ENCODE peak calls at places on chromosomes 4 and X, in ten cellular contexts. P is K562, S is HCT116, V is sigmoid colon, H is GM23338, Z is HepG2, Q is vagina, M is upper lobe of left lung, R is spleen, L is stomach. N is an unnamed sample.

GRCh38 chr4:8374851-8375649 is 65.5 kb downstream of the ACOX3 start:
- DNase-seq in P (no peak), S (no peak), V (no peak), H (no peak), Z (no peak), Q (no peak), M (no peak), R (peak), L (no peak), N (no peak)

GRCh38 chrX:55056820-55057690 is 17.8 kb upstream of the PAGE2B start:
- DNase-seq in P (no peak), S (no peak), V (no peak), H (no peak), Z (no peak), Q (no peak), M (no peak), R (no peak), L (no peak), N (no peak)

GRCh38 chrX:116317409-116317808 is 119.0 kb upstream of the SLC6A14 start:
- DNase-seq in P (no peak), S (no peak), V (peak), H (peak), Z (no peak), Q (no peak), M (peak), R (no peak), L (peak), N (no peak)

GRCh38 chrX:93673056-93673868 is at the start of gene NAP1L3:
- DNase-seq in P (no peak), S (no peak), V (peak), H (peak), Z (peak), Q (no peak), M (peak), R (peak), L (peak), N (peak)

GRCh38 chrX:81082649-81083048 is 119.1 kb downstream of the HMGN5 start:
- DNase-seq in P (no peak), S (no peak), V (no peak), H (no peak), Z (no peak), Q (no peak), M (no peak), R (no peak), L (no peak), N (no peak)

GRCh38 chr4:22191565-22192301 is 243.2 kb upstream of the KCNIP4 start:
- DNase-seq in P (no peak), S (no peak), V (no peak), H (peak), Z (no peak), Q (no peak), M (no peak), R (no peak), L (no peak), N (no peak)

GRCh38 chr4:2721586-2721985 is 34.5 kb downstream of the TNIP2 start:
- DNase-seq in P (no peak), S (no peak), V (peak), H (no peak), Z (no peak), Q (no peak), M (no peak), R (peak), L (no peak), N (no peak)

GRCh38 chrX:110743679-110744340 is 51.8 kb downstream of the CHRDL1 start:
- DNase-seq in P (no peak), S (no peak), V (no peak), H (no peak), Z (no peak), Q (no peak), M (no peak), R (no peak), L (no peak), N (no peak)

GRCh38 chr4:56681158-56681848 is at the start of gene HOPX:
- DNase-seq in P (no peak), S (no peak), V (no peak), H (no peak), Z (no peak), Q (no peak), M (peak), R (no peak), L (peak), N (peak)

DNA sequence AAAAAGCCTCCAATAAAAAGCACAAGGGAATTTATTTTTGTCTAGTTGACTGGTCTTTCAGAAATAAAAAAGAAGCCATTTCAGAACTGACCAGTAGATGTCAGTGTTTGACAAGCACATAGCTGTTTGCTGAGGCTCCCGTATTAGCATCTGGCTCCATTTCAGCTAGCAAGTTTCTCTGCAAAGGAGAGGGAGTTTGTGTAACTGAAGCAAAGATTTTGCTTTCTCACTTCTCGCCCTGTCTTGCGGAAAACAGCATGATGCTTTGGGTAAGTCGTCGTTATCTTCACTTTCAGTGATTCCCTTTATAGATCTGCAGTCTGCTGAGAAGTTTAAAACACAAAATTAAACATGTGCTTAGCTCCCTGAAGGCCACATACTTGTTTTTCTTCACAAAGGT is 85.5 kb downstream of the CT47B1 start:
- DNase-seq in P (peak), S (peak), V (peak), H (peak), Z (peak), Q (no peak), M (no peak), R (no peak), L (peak), N (peak)
- TF ChIP-seq POLR2AphosphoS5 in P (no peak), S (no peak), V (no peak), H (no peak), Z (no peak), Q (no peak), M (no peak), R (no peak), L (no peak), N (no peak)

GRCh38 chr4:140600408-140600807 is 31.6 kb upstream of the UCP1 start:
- DNase-seq in P (no peak), S (no peak), V (no peak), H (no peak), Z (no peak), Q (no peak), M (no peak), R (no peak), L (no peak), N (no peak)

GRCh38 chr4:140607852-140608251 is 39.1 kb upstream of the UCP1 start:
- DNase-seq in P (no peak), S (no peak), V (no peak), H (no peak), Z (no peak), Q (no peak), M (no peak), R (no peak), L (no peak), N (no peak)

GRCh38 chr4:140603286-140603685 is 34.5 kb upstream of the UCP1 start:
- DNase-seq in P (no peak), S (no peak), V (no peak), H (no peak), Z (no peak), Q (no peak), M (no peak), R (no peak), L (no peak), N (no peak)

GRCh38 chr4:140602714-140603113 is 34.0 kb upstream of the UCP1 start:
- DNase-seq in P (no peak), S (no peak), V (no peak), H (no peak), Z (no peak), Q (no peak), M (no peak), R (no peak), L (no peak), N (no peak)

DNA sequence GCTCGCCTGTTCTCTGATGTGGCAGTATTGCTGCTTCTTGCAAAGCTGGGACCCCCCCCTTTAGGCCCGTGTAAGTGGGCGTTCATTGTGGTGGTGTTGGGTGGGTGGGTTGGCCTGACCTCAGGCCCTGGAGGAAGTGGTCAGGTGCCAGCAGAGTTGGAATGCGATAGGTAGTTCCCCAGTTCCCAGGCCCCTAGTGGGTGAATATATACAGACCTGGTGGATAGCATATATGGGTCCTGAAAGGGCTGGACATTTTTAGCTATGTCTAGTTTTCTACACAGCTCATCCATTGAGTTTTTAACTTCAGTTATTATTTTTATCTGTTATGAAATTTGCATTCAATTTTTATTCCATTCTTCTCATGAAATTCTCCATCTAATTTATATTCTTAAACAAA is 35.8 kb upstream of the UCP1 start:
- DNase-seq in P (no peak), S (no peak), V (no peak), H (no peak), Z (no peak), Q (no peak), M (no peak), R (no peak), L (no peak), N (no peak)
- TF ChIP-seq CTCF in P (peak), S (no peak), V (no peak), H (no peak), Z (no peak), Q (no peak), M (no peak), R (no peak), L (no peak), N (no peak)

GRCh38 chrX:71298119-71298518 is 3.4 kb upstream of the ITGB1BP2 start:
- DNase-seq in P (no peak), S (no peak), V (no peak), H (no peak), Z (no peak), Q (no peak), M (no peak), R (no peak), L (no peak), N (no peak)
- TF ChIP-seq POLR2AphosphoS5 in P (no peak), S (no peak), V (no peak), H (no peak), Z (peak), Q (no peak), M (no peak), R (no peak), L (no peak), N (no peak)

DNA sequence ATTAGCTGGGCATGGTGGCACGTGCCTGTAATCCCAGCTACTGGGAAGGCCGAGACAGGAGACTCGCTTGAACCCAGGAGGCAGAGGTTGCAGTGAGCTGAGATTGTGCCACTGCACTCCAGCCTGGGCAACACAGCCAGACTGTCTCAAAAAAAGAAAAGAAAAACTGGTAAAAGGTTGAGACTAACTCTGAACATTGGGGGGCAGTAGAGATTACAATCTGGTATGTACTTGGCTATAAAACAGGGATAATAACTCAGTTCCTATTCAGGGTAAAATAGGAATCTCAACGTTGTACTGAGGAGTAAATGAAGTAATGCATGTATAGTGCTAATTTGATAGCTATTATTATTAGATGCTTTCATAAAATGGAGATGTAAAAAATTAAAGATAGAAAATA is 12.5 kb upstream of the KLF8 start:
- DNase-seq in P (no peak), S (peak), V (no peak), H (peak), Z (peak), Q (no peak), M (no peak), R (no peak), L (no peak), N (no peak)
- TF ChIP-seq CTCF in P (no peak), S (peak), V (peak), H (peak), Z (peak), Q (no peak), M (no peak), R (peak), L (no peak), N (no peak)

GRCh38 chrX:8447367-8447766 is 17.3 kb upstream of the VCX3B start:
- DNase-seq in P (no peak), S (no peak), V (no peak), H (no peak), Z (no peak), Q (no peak), M (no peak), R (no peak), L (no peak), N (no peak)
- TF ChIP-seq POLR2AphosphoS5 in P (no peak), S (no peak), V (no peak), H (no peak), Z (no peak), Q (no peak), M (no peak), R (no peak), L (no peak), N (no peak)

DNA sequence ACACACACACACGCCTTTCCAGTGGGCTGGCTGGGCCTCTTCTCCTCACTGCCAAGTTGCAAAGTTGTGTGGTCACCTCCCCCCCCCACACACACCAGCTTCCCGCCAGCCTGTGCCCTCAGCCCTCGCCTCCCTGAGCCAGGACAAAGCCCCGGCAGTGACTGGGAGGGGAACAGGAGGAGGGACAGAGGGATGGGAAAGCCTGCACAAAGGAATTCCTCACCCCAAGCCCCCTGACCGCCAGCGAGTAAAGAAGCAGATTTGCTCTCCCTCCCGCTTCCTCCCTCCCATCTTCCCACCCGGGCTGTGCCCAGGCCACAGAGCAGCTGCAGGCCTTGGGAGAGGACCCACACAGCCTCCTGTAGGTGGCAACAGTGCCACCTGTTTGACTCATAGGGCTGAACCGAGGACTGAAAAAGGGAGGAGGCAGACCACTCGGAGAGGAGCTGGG is at the start of gene GDPD2:
- DNase-seq in P (no peak), S (no peak), V (no peak), H (peak), Z (peak), Q (no peak), M (no peak), R (no peak), L (peak), N (peak)
- TF ChIP-seq CTCF in P (no peak), S (peak), V (no peak), H (peak), Z (peak), Q (no peak), M (peak), R (no peak), L (no peak), N (peak)

GRCh38 chr4:89712141-89712540 is 124.8 kb downstream of the SNCA start:
- DNase-seq in P (no peak), S (no peak), V (no peak), H (no peak), Z (no peak), Q (no peak), M (no peak), R (no peak), L (no peak), N (no peak)
- TF ChIP-seq POLR2AphosphoS5 in P (no peak), S (no peak), V (no peak), H (no peak), Z (no peak), Q (no peak), M (no peak), R (no peak), L (no peak), N (no peak)

GRCh38 chr4:186368291-186368690 is 102.3 kb downstream of the F11 start:
- DNase-seq in P (no peak), S (no peak), V (no peak), H (no peak), Z (no peak), Q (no peak), M (no peak), R (no peak), L (no peak), N (no peak)

GRCh38 chr4:186360551-186360950 is 94.6 kb downstream of the F11 start:
- DNase-seq in P (no peak), S (no peak), V (no peak), H (no peak), Z (no peak), Q (no peak), M (no peak), R (no peak), L (no peak), N (no peak)

DNA sequence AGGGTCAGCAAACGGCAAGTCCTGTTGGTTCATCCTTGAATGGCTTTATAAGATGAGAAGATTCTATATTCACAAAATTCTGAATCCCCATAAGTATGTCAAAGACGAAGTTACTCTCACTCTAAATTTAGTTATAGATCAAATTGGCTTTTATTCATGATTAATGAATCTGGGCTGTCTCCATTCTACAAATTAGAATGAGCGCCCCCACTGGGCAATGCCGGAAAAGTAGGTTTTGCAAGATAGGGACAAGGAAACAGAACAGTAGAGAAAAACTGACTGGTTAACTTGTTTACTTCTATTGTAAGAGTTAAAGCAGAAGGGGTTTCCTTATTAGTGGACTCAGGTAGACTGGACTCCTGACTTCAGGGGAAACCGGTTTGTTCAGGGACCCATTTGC is 100.3 kb downstream of the F11 start:
- DNase-seq in P (peak), S (no peak), V (no peak), H (peak), Z (no peak), Q (no peak), M (no peak), R (no peak), L (no peak), N (no peak)
- TF ChIP-seq CTCF in P (no peak), S (no peak), V (no peak), H (peak), Z (no peak), Q (no peak), M (no peak), R (no peak), L (no peak), N (no peak)

GRCh38 chr4:82839624-82840023 is 41.0 kb upstream of the SCD5 start:
- DNase-seq in P (no peak), S (no peak), V (no peak), H (no peak), Z (no peak), Q (no peak), M (no peak), R (no peak), L (no peak), N (no peak)
- TF ChIP-seq POLR2AphosphoS5 in P (no peak), S (no peak), V (no peak), H (no peak), Z (no peak), Q (no peak), M (no peak), R (no peak), L (no peak), N (no peak)

N was measured in transverse colon.